ENCODE peak calls at places on chromosomes 13 and 19, in seven cellular contexts. O is smooth muscle cell of the brain vasculature; E is heart left ventricle; T is kidney epithelial cell; V is CD4-positive, alpha-beta T cell; S is hippocampal formation; H is kidney tubule cell. F is an unnamed sample.

GRCh38 chr19:15498910-15499309 is 9.4 kb upstream of the CYP4F22 start:
- DNase-seq in V (no peak), H (no peak), T (no peak), E (no peak), S (no peak), O (no peak), F (no peak)

GRCh38 chr13:19181021-19181620 is 503 bp downstream of the TUBA3C start:
- DNase-seq in V (no peak), O (no peak), T (no peak), H (no peak), E (no peak), S (no peak), F (no peak)

GRCh38 chr19:29964171-29964570 is 22.1 kb downstream of the URI1 start:
- DNase-seq in S (no peak), T (no peak), E (no peak), O (no peak), V (no peak), H (no peak), F (no peak)

GRCh38 chr19:11200015-11200574 is 2.8 kb upstream of the KANK2 start:
- DNase-seq in T (no peak), V (no peak), E (no peak), O (no peak), H (no peak), S (no peak), F (no peak)

GRCh38 chr13:40315416-40316064 is 350.9 kb downstream of the FOXO1 start:
- DNase-seq in H (peak), E (no peak), O (no peak), S (no peak), V (peak), T (peak), F (no peak)

GRCh38 chr13:112893570-112894422 is 75.2 kb upstream of the MCF2L start:
- DNase-seq in T (peak), S (no peak), H (peak), O (no peak), V (peak), E (peak), F (peak)

GRCh38 chr19:42178791-42179500 is 38.5 kb downstream of the DEDD2 start:
- DNase-seq in O (no peak), S (no peak), V (no peak), T (no peak), H (no peak), E (no peak), F (no peak)

GRCh38 chr13:30061217-30061616 is 210.8 kb upstream of the UBL3 start:
- DNase-seq in S (no peak), H (peak), V (no peak), O (no peak), T (no peak), E (no peak), F (no peak)

GRCh38 chr19:52638601-52639000 is 446 bp upstream of the ZNF83 start:
- DNase-seq in V (no peak), T (no peak), E (no peak), O (peak), H (peak), S (no peak), F (peak)

GRCh38 chr19:18157465-18158063 is 4.6 kb downstream of the PIK3R2 start:
- DNase-seq in S (peak), T (no peak), V (no peak), E (no peak), H (no peak), O (no peak), F (no peak)

GRCh38 chr13:101140087-101140770 is 276.1 kb downstream of the NALCN start:
- DNase-seq in E (no peak), O (no peak), V (no peak), T (no peak), S (no peak), H (no peak), F (no peak)

GRCh38 chr19:4700573-4700970 is 23.1 kb downstream of the DPP9 start:
- DNase-seq in H (no peak), T (no peak), S (no peak), V (no peak), E (no peak), O (no peak), F (no peak)

GRCh38 chr13:66546534-66547379 is 683.4 kb downstream of the PCDH9 start:
- DNase-seq in H (peak), S (no peak), V (no peak), E (no peak), O (no peak), T (no peak), F (no peak)

GRCh38 chr13:96091932-96092253 is 2.0 kb downstream of the HS6ST3 start:
- DNase-seq in T (no peak), V (no peak), O (no peak), S (no peak), E (no peak), H (no peak), F (no peak)